ENCODE peak calls at places on chromosomes 12 and 14, in five cellular contexts. B, Z, P, U and C are unnamed samples.

GRCh38 chr12:104649217-104649834 is 192.6 kb downstream of the CHST11 start:
- DNase-seq in B (no peak), Z (no peak), P (no peak), U (no peak), C (no peak)

GRCh38 chr12:121089031-121089812 is 43.5 kb upstream of the P2RX7 start:
- DNase-seq in B (no peak), Z (no peak), P (no peak), U (no peak), C (no peak)

GRCh38 chr12:80443974-80444666 is at the start of gene PTPRQ:
- DNase-seq in B (no peak), Z (no peak), P (no peak), U (no peak), C (no peak)

GRCh38 chr14:33618361-33619095 is 332.3 kb downstream of the EGLN3 start:
- DNase-seq in B (no peak), Z (no peak), P (no peak), U (no peak), C (no peak)

GRCh38 chr12:133080619-133081407 is at the start of gene ZNF140:
- DNase-seq in B (peak), Z (peak), P (peak), U (peak), C (peak)

GRCh38 chr14:64464695-64465094 is 604 bp upstream of the AKAP5 start:
- DNase-seq in B (no peak), Z (no peak), P (no peak), U (peak), C (no peak)

GRCh38 chr12:51371295-51371953 is 19.8 kb downstream of the GALNT6 start:
- DNase-seq in B (no peak), Z (no peak), P (no peak), U (no peak), C (peak)

GRCh38 chr14:69615471-69616407 is 4.3 kb downstream of the SUSD6 start:
- DNase-seq in B (no peak), Z (no peak), P (peak), U (no peak), C (no peak)

GRCh38 chr14:105155071-105155651 is 13.4 kb downstream of the JAG2 start:
- DNase-seq in B (no peak), Z (no peak), P (no peak), U (no peak), C (no peak)

GRCh38 chr14:22819191-22819988 is 4.2 kb upstream of the SLC7A7 start:
- DNase-seq in B (no peak), Z (no peak), P (peak), U (no peak), C (no peak)

GRCh38 chr14:54175298-54175942 is 218.8 kb upstream of the BMP4 start:
- DNase-seq in B (no peak), Z (peak), P (peak), U (peak), C (peak)

GRCh38 chr12:94898388-94898787 is 105.1 kb downstream of the NDUFA12 start:
- DNase-seq in B (no peak), Z (no peak), P (no peak), U (no peak), C (no peak)

GRCh38 chr14:69043007-69043444 is 63.9 kb upstream of the ACTN1 start:
- DNase-seq in B (no peak), Z (no peak), P (peak), U (no peak), C (no peak)

GRCh38 chr14:84961637-84962036 is 568.3 kb upstream of the FLRT2 start:
- DNase-seq in B (no peak), Z (no peak), P (no peak), U (peak), C (no peak)

GRCh38 chr14:100317897-100318808 is 5.0 kb upstream of the SLC25A47 start:
- DNase-seq in B (no peak), Z (peak), P (peak), U (peak), C (peak)

GRCh38 chr12:127652281-127652680 is 614.7 kb upstream of the TMEM132C start:
- DNase-seq in B (no peak), Z (no peak), P (no peak), U (no peak), C (no peak)

GRCh38 chr12:45914090-45914489 is 76.3 kb downstream of the SCAF11 start:
- DNase-seq in B (no peak), Z (no peak), P (no peak), U (peak), C (no peak)